ENCODE peak calls at places on chromosome X, in five cellular contexts. M is cerebellar cortex, G is Kasumi-1, V is cerebellum, S is cortex of kidney. F is an unnamed sample.

GRCh38 chrX:151073767-151074166 is 90.6 kb downstream of the HMGB3 start:
- DNase-seq in M (no peak), G (no peak), V (no peak), S (no peak), F (no peak)

GRCh38 chrX:65924938-65925507 is 114.9 kb downstream of the VSIG4 start:
- DNase-seq in M (no peak), G (peak), V (no peak), S (no peak), F (no peak)

GRCh38 chrX:50680990-50681389 is 133.0 kb downstream of the SHROOM4 start:
- DNase-seq in M (peak), G (no peak), V (no peak), S (no peak), F (peak)

GRCh38 chrX:26597981-26598380 is 382.0 kb downstream of the MAGEB5 start:
- DNase-seq in M (no peak), G (no peak), V (no peak), S (no peak), F (no peak)

GRCh38 chrX:47172971-47173792 is 20.4 kb upstream of the UBA1 start:
- DNase-seq in M (no peak), G (no peak), V (no peak), S (no peak), F (no peak)

GRCh38 chrX:155751131-155751530 is 130.0 kb upstream of the VAMP7 start:
- DNase-seq in M (no peak), G (no peak), V (no peak), S (no peak), F (no peak)

GRCh38 chrX:25805744-25806143 is 332.4 kb upstream of the MAGEB18 start:
- DNase-seq in M (no peak), G (no peak), V (no peak), S (no peak), F (no peak)

GRCh38 chrX:123648028-123648810 is 84.6 kb downstream of the THOC2 start:
- DNase-seq in M (no peak), G (no peak), V (no peak), S (no peak), F (no peak)

GRCh38 chrX:100931218-100931924 is 2.7 kb upstream of the XKRX start:
- DNase-seq in M (no peak), G (no peak), V (no peak), S (no peak), F (no peak)

GRCh38 chrX:110318664-110318968 is 731 bp upstream of the AMMECR1 start:
- DNase-seq in M (no peak), G (peak), V (no peak), S (no peak), F (no peak)

GRCh38 chrX:8018916-8019315 is 91.7 kb upstream of the PNPLA4 start:
- DNase-seq in M (no peak), G (no peak), V (no peak), S (no peak), F (no peak)

GRCh38 chrX:129318375-129318774 is 204.9 kb downstream of the SMARCA1 start:
- DNase-seq in M (peak), G (peak), V (no peak), S (no peak), F (no peak)

GRCh38 chrX:119647552-119648420 is 41.6 kb upstream of the NKRF start:
- DNase-seq in M (no peak), G (no peak), V (no peak), S (no peak), F (no peak)

GRCh38 chrX:40179333-40179732 is 81.6 kb upstream of the BCOR start:
- DNase-seq in M (no peak), G (peak), V (no peak), S (no peak), F (no peak)

GRCh38 chrX:33109858-33110257 is 101.5 kb downstream of the DMD start:
- DNase-seq in M (no peak), G (no peak), V (no peak), S (no peak), F (no peak)

GRCh38 chrX:24216827-24217226 is 67.3 kb downstream of the ZFX start:
- DNase-seq in M (no peak), G (no peak), V (no peak), S (no peak), F (no peak)

GRCh38 chrX:39163585-39163984 is 362.3 kb downstream of the MID1IP1 start:
- DNase-seq in M (no peak), G (no peak), V (no peak), S (no peak), F (no peak)

GRCh38 chrX:113868169-113868568 is 715.7 kb upstream of the HTR2C start:
- DNase-seq in M (no peak), G (peak), V (no peak), S (no peak), F (no peak)